ENCODE peak calls at places on chromosomes 11 and 22, in nine cellular contexts. One of them, this sample, is unnamed. For H3K4me1, the result is how much of the 10 kb centered on the place peaks cover.

GRCh38 chr22:44869196-44869595 is 116.8 kb downstream of the ARHGAP8 start:
- DNase-seq in kidney: peak
- DNase-seq in mucosa of descending colon: peak
- DNase-seq in HepG2: no peak
- DNase-seq in osteoblast: peak
- DNase-seq in gastrocnemius medialis: no peak
- DNase-seq in fibroblast of lung: peak
- DNase-seq in lung: no peak
- DNase-seq in ovary: no peak
- DNase-seq in this sample: no peak

GRCh38 chr22:20243176-20243544 is 25.0 kb downstream of the RTN4R start:
- DNase-seq in kidney: no peak
- DNase-seq in mucosa of descending colon: no peak
- DNase-seq in HepG2: no peak
- DNase-seq in osteoblast: no peak
- DNase-seq in gastrocnemius medialis: no peak
- DNase-seq in fibroblast of lung: no peak
- DNase-seq in lung: no peak
- DNase-seq in ovary: no peak
- DNase-seq in this sample: no peak

GRCh38 chr11:19242184-19242932 is 1.6 kb upstream of the E2F8 start:
- DNase-seq in kidney: no peak
- DNase-seq in mucosa of descending colon: peak
- DNase-seq in HepG2: no peak
- DNase-seq in osteoblast: peak
- DNase-seq in gastrocnemius medialis: no peak
- DNase-seq in fibroblast of lung: no peak
- DNase-seq in lung: no peak
- DNase-seq in ovary: no peak
- DNase-seq in this sample: no peak

GRCh38 chr22:29343313-29343805 is 27.9 kb upstream of the RASL10A start:
- DNase-seq in kidney: no peak
- DNase-seq in mucosa of descending colon: no peak
- DNase-seq in HepG2: no peak
- DNase-seq in osteoblast: peak
- DNase-seq in gastrocnemius medialis: no peak
- DNase-seq in fibroblast of lung: peak
- DNase-seq in lung: peak
- DNase-seq in ovary: no peak
- DNase-seq in this sample: no peak

GRCh38 chr22:20157416-20158183 is 6.7 kb upstream of the CCDC188 start:
- DNase-seq in kidney: no peak
- DNase-seq in mucosa of descending colon: no peak
- DNase-seq in HepG2: no peak
- DNase-seq in osteoblast: no peak
- DNase-seq in gastrocnemius medialis: no peak
- DNase-seq in fibroblast of lung: no peak
- DNase-seq in lung: no peak
- DNase-seq in ovary: no peak
- DNase-seq in this sample: no peak

GRCh38 chr22:27314276-27314807 is 487.2 kb downstream of the MN1 start:
- DNase-seq in kidney: no peak
- DNase-seq in mucosa of descending colon: no peak
- DNase-seq in HepG2: no peak
- DNase-seq in osteoblast: no peak
- DNase-seq in gastrocnemius medialis: no peak
- DNase-seq in fibroblast of lung: no peak
- DNase-seq in lung: no peak
- DNase-seq in ovary: no peak
- DNase-seq in this sample: no peak

GRCh38 chr11:111327908-111328624 is 29.7 kb downstream of the POU2AF3 start:
- DNase-seq in kidney: no peak
- DNase-seq in mucosa of descending colon: no peak
- DNase-seq in HepG2: no peak
- DNase-seq in osteoblast: no peak
- DNase-seq in gastrocnemius medialis: peak
- DNase-seq in fibroblast of lung: peak
- DNase-seq in lung: peak
- DNase-seq in ovary: no peak
- DNase-seq in this sample: no peak

GRCh38 chr11:128213461-128213860 is 373.9 kb downstream of the ETS1 start:
- DNase-seq in kidney: no peak
- DNase-seq in mucosa of descending colon: no peak
- DNase-seq in HepG2: no peak
- DNase-seq in osteoblast: no peak
- DNase-seq in gastrocnemius medialis: no peak
- DNase-seq in fibroblast of lung: no peak
- DNase-seq in lung: no peak
- DNase-seq in ovary: no peak
- DNase-seq in this sample: no peak

GRCh38 chr11:92216789-92217188 is 7.8 kb upstream of the FAT3 start:
- DNase-seq in kidney: no peak
- DNase-seq in mucosa of descending colon: no peak
- DNase-seq in HepG2: no peak
- DNase-seq in osteoblast: no peak
- DNase-seq in gastrocnemius medialis: no peak
- DNase-seq in fibroblast of lung: no peak
- DNase-seq in lung: no peak
- DNase-seq in ovary: no peak
- DNase-seq in this sample: no peak

GRCh38 chr11:19727246-19727645 is 14.6 kb downstream of the NAV2 start:
- DNase-seq in kidney: no peak
- DNase-seq in mucosa of descending colon: no peak
- DNase-seq in HepG2: no peak
- DNase-seq in osteoblast: no peak
- DNase-seq in gastrocnemius medialis: no peak
- DNase-seq in fibroblast of lung: peak
- DNase-seq in lung: no peak
- DNase-seq in ovary: no peak
- DNase-seq in this sample: no peak

GRCh38 chr11:102666331-102666957 is 39.1 kb downstream of the MMP27 start:
- DNase-seq in kidney: no peak
- DNase-seq in mucosa of descending colon: no peak
- DNase-seq in HepG2: peak
- DNase-seq in osteoblast: peak
- DNase-seq in gastrocnemius medialis: no peak
- DNase-seq in fibroblast of lung: peak
- DNase-seq in lung: peak
- DNase-seq in ovary: no peak
- DNase-seq in this sample: peak

GRCh38 chr11:107040447-107041444 is 22.5 kb upstream of the GUCY1A2 start:
- DNase-seq in kidney: no peak
- DNase-seq in mucosa of descending colon: no peak
- DNase-seq in HepG2: no peak
- DNase-seq in osteoblast: no peak
- DNase-seq in gastrocnemius medialis: no peak
- DNase-seq in fibroblast of lung: peak
- DNase-seq in lung: no peak
- DNase-seq in ovary: no peak
- DNase-seq in this sample: no peak

GRCh38 chr11:114296190-114296978 is at the start of gene NNMT:
- DNase-seq in kidney: peak
- DNase-seq in mucosa of descending colon: peak
- DNase-seq in HepG2: no peak
- DNase-seq in osteoblast: no peak
- DNase-seq in gastrocnemius medialis: peak
- DNase-seq in fibroblast of lung: peak
- DNase-seq in lung: peak
- DNase-seq in ovary: peak
- DNase-seq in this sample: no peak
- H3K4me3 ChIP-seq in kidney: peak
- H3K4me3 ChIP-seq in mucosa of descending colon: no peak
- H3K4me3 ChIP-seq in HepG2: no peak
- H3K4me3 ChIP-seq in osteoblast: peak
- H3K4me3 ChIP-seq in gastrocnemius medialis: peak
- H3K4me3 ChIP-seq in fibroblast of lung: peak
- H3K4me3 ChIP-seq in lung: peak
- H3K4me3 ChIP-seq in ovary: peak
- H3K4me3 ChIP-seq in this sample: no peak

GRCh38 chr11:74948898-74949747 is at the start of the genes SPCS2 and XRRA1:
- DNase-seq in kidney: peak
- DNase-seq in mucosa of descending colon: peak
- DNase-seq in HepG2: peak
- DNase-seq in osteoblast: peak
- DNase-seq in gastrocnemius medialis: peak
- DNase-seq in fibroblast of lung: peak
- DNase-seq in lung: peak
- DNase-seq in ovary: peak
- DNase-seq in this sample: peak

GRCh38 chr11:74952752-74953151 is 3.7 kb downstream of the SPCS2 start:
- DNase-seq in kidney: no peak
- DNase-seq in mucosa of descending colon: no peak
- DNase-seq in HepG2: no peak
- DNase-seq in osteoblast: no peak
- DNase-seq in gastrocnemius medialis: no peak
- DNase-seq in fibroblast of lung: no peak
- DNase-seq in lung: no peak
- DNase-seq in ovary: no peak
- DNase-seq in this sample: no peak

GRCh38 chr11:74950374-74950969 is 1.4 kb downstream of the SPCS2 start:
- DNase-seq in kidney: no peak
- DNase-seq in mucosa of descending colon: no peak
- DNase-seq in HepG2: peak
- DNase-seq in osteoblast: no peak
- DNase-seq in gastrocnemius medialis: no peak
- DNase-seq in fibroblast of lung: no peak
- DNase-seq in lung: no peak
- DNase-seq in ovary: no peak
- DNase-seq in this sample: no peak

GRCh38 chr11:74949748-74950127 is 672 bp downstream of the SPCS2 start:
- DNase-seq in kidney: no peak
- DNase-seq in mucosa of descending colon: no peak
- DNase-seq in HepG2: no peak
- DNase-seq in osteoblast: no peak
- DNase-seq in gastrocnemius medialis: no peak
- DNase-seq in fibroblast of lung: peak
- DNase-seq in lung: no peak
- DNase-seq in ovary: no peak
- DNase-seq in this sample: no peak

DNA sequence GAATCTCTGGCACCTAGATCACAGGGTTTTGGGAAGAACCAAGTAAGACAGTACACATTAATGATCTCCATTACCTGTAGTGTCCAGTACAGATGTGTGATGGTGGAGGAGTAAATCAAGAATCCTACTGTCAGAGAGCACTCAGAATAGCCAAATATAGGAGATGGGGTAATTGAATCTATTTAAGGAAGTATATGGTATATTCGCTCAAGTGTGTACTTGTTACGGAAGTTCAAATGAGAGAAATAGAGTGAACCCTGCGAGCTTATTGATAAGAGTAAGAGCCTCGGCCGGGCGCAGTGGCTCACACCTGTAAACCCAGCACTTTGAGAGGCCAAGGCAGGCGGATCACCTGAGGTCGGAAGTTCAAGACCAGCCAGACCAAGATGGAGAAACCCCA is 2.2 kb downstream of the SPCS2 start:
- DNase-seq in kidney: no peak
- DNase-seq in mucosa of descending colon: no peak
- DNase-seq in HepG2: no peak
- DNase-seq in osteoblast: no peak
- DNase-seq in gastrocnemius medialis: no peak
- DNase-seq in fibroblast of lung: no peak
- DNase-seq in lung: no peak
- DNase-seq in ovary: no peak
- DNase-seq in this sample: no peak
- H3K4me1 ChIP-seq in kidney: under half
- H3K4me1 ChIP-seq in mucosa of descending colon: under half
- H3K4me1 ChIP-seq in HepG2: half or more
- H3K4me1 ChIP-seq in osteoblast: under half
- H3K4me1 ChIP-seq in gastrocnemius medialis: under half
- H3K4me1 ChIP-seq in fibroblast of lung: under half
- H3K4me1 ChIP-seq in lung: under half
- H3K4me1 ChIP-seq in ovary: under half
- H3K4me1 ChIP-seq in this sample: under half

GRCh38 chr11:35145249-35145648 is 6.3 kb downstream of the CD44 start:
- DNase-seq in kidney: no peak
- DNase-seq in mucosa of descending colon: peak
- DNase-seq in HepG2: no peak
- DNase-seq in osteoblast: no peak
- DNase-seq in gastrocnemius medialis: no peak
- DNase-seq in fibroblast of lung: peak
- DNase-seq in lung: no peak
- DNase-seq in ovary: no peak
- DNase-seq in this sample: no peak

GRCh38 chr11:35146074-35146521 is 7.1 kb downstream of the CD44 start:
- DNase-seq in kidney: no peak
- DNase-seq in mucosa of descending colon: no peak
- DNase-seq in HepG2: no peak
- DNase-seq in osteoblast: no peak
- DNase-seq in gastrocnemius medialis: no peak
- DNase-seq in fibroblast of lung: no peak
- DNase-seq in lung: no peak
- DNase-seq in ovary: no peak
- DNase-seq in this sample: no peak

GRCh38 chr11:35143509-35144102 is 4.6 kb downstream of the CD44 start:
- DNase-seq in kidney: no peak
- DNase-seq in mucosa of descending colon: no peak
- DNase-seq in HepG2: no peak
- DNase-seq in osteoblast: no peak
- DNase-seq in gastrocnemius medialis: no peak
- DNase-seq in fibroblast of lung: no peak
- DNase-seq in lung: no peak
- DNase-seq in ovary: no peak
- DNase-seq in this sample: no peak

GRCh38 chr11:35144103-35144741 is 5.3 kb downstream of the CD44 start:
- DNase-seq in kidney: no peak
- DNase-seq in mucosa of descending colon: peak
- DNase-seq in HepG2: no peak
- DNase-seq in osteoblast: peak
- DNase-seq in gastrocnemius medialis: no peak
- DNase-seq in fibroblast of lung: peak
- DNase-seq in lung: peak
- DNase-seq in ovary: no peak
- DNase-seq in this sample: no peak

DNA sequence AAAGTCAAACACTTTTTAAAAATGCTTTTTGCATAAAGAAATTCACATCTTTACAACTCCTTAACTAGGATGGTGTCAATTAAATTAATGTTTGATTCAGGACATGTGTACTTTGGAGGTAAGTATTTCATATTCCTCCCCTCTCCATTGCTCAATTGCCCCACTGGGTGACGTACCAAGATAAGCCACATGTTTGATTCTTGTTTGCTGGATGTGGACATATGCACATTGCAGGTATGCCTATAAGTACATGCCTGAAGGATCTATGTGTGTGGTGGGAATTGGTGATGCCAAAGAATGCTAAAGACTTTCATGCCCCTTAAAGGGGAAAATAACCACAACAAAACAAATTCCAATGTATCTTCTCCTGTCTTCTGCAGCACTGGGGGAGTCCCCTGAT is 5.8 kb downstream of the CD44 start:
- DNase-seq in kidney: no peak
- DNase-seq in mucosa of descending colon: no peak
- DNase-seq in HepG2: no peak
- DNase-seq in osteoblast: no peak
- DNase-seq in gastrocnemius medialis: no peak
- DNase-seq in fibroblast of lung: peak
- DNase-seq in lung: peak
- DNase-seq in ovary: no peak
- DNase-seq in this sample: no peak
- H3K4me3 ChIP-seq in kidney: no peak
- H3K4me3 ChIP-seq in mucosa of descending colon: no peak
- H3K4me3 ChIP-seq in HepG2: no peak
- H3K4me3 ChIP-seq in osteoblast: peak
- H3K4me3 ChIP-seq in gastrocnemius medialis: no peak
- H3K4me3 ChIP-seq in fibroblast of lung: peak
- H3K4me3 ChIP-seq in lung: no peak
- H3K4me3 ChIP-seq in ovary: no peak
- H3K4me3 ChIP-seq in this sample: no peak

GRCh38 chr11:33264926-33265325 is 7.7 kb downstream of the HIPK3 start:
- DNase-seq in kidney: no peak
- DNase-seq in mucosa of descending colon: no peak
- DNase-seq in HepG2: no peak
- DNase-seq in osteoblast: no peak
- DNase-seq in gastrocnemius medialis: no peak
- DNase-seq in fibroblast of lung: no peak
- DNase-seq in lung: no peak
- DNase-seq in ovary: no peak
- DNase-seq in this sample: no peak
- H3K4me1 ChIP-seq in kidney: under half
- H3K4me1 ChIP-seq in mucosa of descending colon: under half
- H3K4me1 ChIP-seq in HepG2: half or more
- H3K4me1 ChIP-seq in osteoblast: under half
- H3K4me1 ChIP-seq in gastrocnemius medialis: half or more
- H3K4me1 ChIP-seq in fibroblast of lung: under half
- H3K4me1 ChIP-seq in lung: under half
- H3K4me1 ChIP-seq in ovary: under half
- H3K4me1 ChIP-seq in this sample: under half

This sample was measured in NT2/D1.